ENCODE peak calls at places on chromosome 17, in five cellular contexts. One of them, this sample, is unnamed.

GRCh38 chr17:39139137-39139516 is 12.3 kb downstream of the PLXDC1 start:
- DNase-seq in HepG2: no peak
- DNase-seq in K562: no peak
- DNase-seq in SK-N-SH: no peak
- DNase-seq in HCT116: no peak
- DNase-seq in this sample: no peak

GRCh38 chr17:83057793-83058477 is 21.5 kb upstream of the METRNL start:
- DNase-seq in HCT116: no peak
- DNase-seq in SK-N-SH: peak
- DNase-seq in HepG2: no peak
- DNase-seq in K562: no peak
- DNase-seq in this sample: no peak

GRCh38 chr17:3672571-3672970 is 4.0 kb downstream of the EMC6 start:
- DNase-seq in K562: no peak
- DNase-seq in HepG2: no peak
- DNase-seq in SK-N-SH: no peak
- DNase-seq in HCT116: no peak
- DNase-seq in this sample: no peak

GRCh38 chr17:79746955-79747507 is 16.3 kb downstream of the ENPP7 start:
- DNase-seq in HCT116: no peak
- DNase-seq in K562: no peak
- DNase-seq in SK-N-SH: no peak
- DNase-seq in HepG2: no peak
- DNase-seq in this sample: no peak

GRCh38 chr17:46063239-46063638 is 64.2 kb downstream of the STH start:
- DNase-seq in SK-N-SH: no peak
- DNase-seq in HepG2: no peak
- DNase-seq in K562: no peak
- DNase-seq in HCT116: peak
- DNase-seq in this sample: no peak

GRCh38 chr17:36592711-36593321 is 1.1 kb downstream of the DHRS11 start:
- DNase-seq in SK-N-SH: no peak
- DNase-seq in HCT116: no peak
- DNase-seq in K562: peak
- DNase-seq in HepG2: peak
- DNase-seq in this sample: no peak

GRCh38 chr17:73697872-73698271 is 53.6 kb upstream of the SDK2 start:
- DNase-seq in SK-N-SH: no peak
- DNase-seq in HepG2: peak
- DNase-seq in HCT116: no peak
- DNase-seq in K562: no peak
- DNase-seq in this sample: peak

GRCh38 chr17:43880420-43880991 is 26.8 kb downstream of the MPP2 start:
- DNase-seq in HepG2: peak
- DNase-seq in K562: peak
- DNase-seq in HCT116: peak
- DNase-seq in SK-N-SH: peak
- DNase-seq in this sample: peak

GRCh38 chr17:74569392-74570003 is 2.2 kb upstream of the CD300H start:
- DNase-seq in K562: peak
- DNase-seq in HCT116: peak
- DNase-seq in SK-N-SH: no peak
- DNase-seq in HepG2: no peak
- DNase-seq in this sample: no peak

GRCh38 chr17:74525781-74526288 is 5.4 kb downstream of the CD300LB start:
- DNase-seq in K562: no peak
- DNase-seq in SK-N-SH: no peak
- DNase-seq in HepG2: no peak
- DNase-seq in HCT116: no peak
- DNase-seq in this sample: no peak

GRCh38 chr17:6471531-6472465 is 27.5 kb downstream of the PIMREG start:
- DNase-seq in HepG2: no peak
- DNase-seq in SK-N-SH: no peak
- DNase-seq in K562: no peak
- DNase-seq in HCT116: no peak
- DNase-seq in this sample: no peak

GRCh38 chr17:16463341-16464000 is 28.5 kb downstream of the LRRC75A start:
- DNase-seq in SK-N-SH: peak
- DNase-seq in K562: no peak
- DNase-seq in HepG2: no peak
- DNase-seq in HCT116: no peak
- DNase-seq in this sample: no peak

GRCh38 chr17:28711723-28712036 is at the start of gene PROCA1:
- DNase-seq in SK-N-SH: no peak
- DNase-seq in HCT116: no peak
- DNase-seq in HepG2: no peak
- DNase-seq in K562: peak
- DNase-seq in this sample: no peak

GRCh38 chr17:58156839-58157803 is 8.9 kb downstream of the OR4D1 start:
- DNase-seq in HepG2: no peak
- DNase-seq in HCT116: no peak
- DNase-seq in SK-N-SH: peak
- DNase-seq in K562: peak
- DNase-seq in this sample: no peak

GRCh38 chr17:5785343-5785742 is 201.0 kb upstream of the NLRP1 start:
- DNase-seq in HCT116: no peak
- DNase-seq in SK-N-SH: no peak
- DNase-seq in HepG2: no peak
- DNase-seq in K562: no peak
- DNase-seq in this sample: no peak

GRCh38 chr17:61635913-61636432 is 45.0 kb upstream of the NACA2 start:
- DNase-seq in SK-N-SH: peak
- DNase-seq in K562: peak
- DNase-seq in HCT116: peak
- DNase-seq in HepG2: peak
- DNase-seq in this sample: peak

GRCh38 chr17:34486781-34487180 is 92.6 kb upstream of the TMEM132E start:
- DNase-seq in K562: no peak
- DNase-seq in SK-N-SH: no peak
- DNase-seq in HCT116: no peak
- DNase-seq in HepG2: no peak
- DNase-seq in this sample: no peak

GRCh38 chr17:34485999-34486398 is 93.4 kb upstream of the TMEM132E start:
- DNase-seq in HepG2: no peak
- DNase-seq in K562: no peak
- DNase-seq in HCT116: no peak
- DNase-seq in SK-N-SH: no peak
- DNase-seq in this sample: no peak

GRCh38 chr17:34484193-34484733 is 95.1 kb upstream of the TMEM132E start:
- DNase-seq in K562: no peak
- DNase-seq in SK-N-SH: no peak
- DNase-seq in HepG2: no peak
- DNase-seq in HCT116: no peak
- DNase-seq in this sample: no peak

GRCh38 chr17:34487616-34488015 is 91.8 kb upstream of the TMEM132E start:
- DNase-seq in HepG2: no peak
- DNase-seq in K562: peak
- DNase-seq in SK-N-SH: peak
- DNase-seq in HCT116: no peak
- DNase-seq in this sample: no peak
- TF ChIP-seq JUND in HepG2: no peak
- TF ChIP-seq JUND in K562: no peak
- TF ChIP-seq JUND in SK-N-SH: no peak
- TF ChIP-seq JUND in HCT116: no peak
- TF ChIP-seq JUND in this sample: no peak

GRCh38 chr17:76381633-76382304 is 2.6 kb upstream of the SPHK1 start:
- DNase-seq in SK-N-SH: peak
- DNase-seq in HepG2: no peak
- DNase-seq in K562: no peak
- DNase-seq in HCT116: no peak
- DNase-seq in this sample: no peak
- TF ChIP-seq JUND in SK-N-SH: no peak
- TF ChIP-seq JUND in HepG2: no peak
- TF ChIP-seq JUND in K562: no peak
- TF ChIP-seq JUND in HCT116: no peak
- TF ChIP-seq JUND in this sample: no peak

GRCh38 chr17:80968602-80969029 is 23.0 kb upstream of the CHMP6 start:
- DNase-seq in HCT116: no peak
- DNase-seq in HepG2: no peak
- DNase-seq in K562: no peak
- DNase-seq in SK-N-SH: peak
- DNase-seq in this sample: no peak
- TF ChIP-seq JUND in HCT116: no peak
- TF ChIP-seq JUND in HepG2: no peak
- TF ChIP-seq JUND in K562: no peak
- TF ChIP-seq JUND in SK-N-SH: no peak
- TF ChIP-seq JUND in this sample: no peak

GRCh38 chr17:78122221-78122990 is 6.1 kb downstream of the TMC6 start:
- DNase-seq in K562: no peak
- DNase-seq in HCT116: no peak
- DNase-seq in SK-N-SH: no peak
- DNase-seq in HepG2: no peak
- DNase-seq in this sample: no peak
- TF ChIP-seq JUND in K562: no peak
- TF ChIP-seq JUND in HCT116: no peak
- TF ChIP-seq JUND in SK-N-SH: no peak
- TF ChIP-seq JUND in HepG2: no peak
- TF ChIP-seq JUND in this sample: no peak

DNA sequence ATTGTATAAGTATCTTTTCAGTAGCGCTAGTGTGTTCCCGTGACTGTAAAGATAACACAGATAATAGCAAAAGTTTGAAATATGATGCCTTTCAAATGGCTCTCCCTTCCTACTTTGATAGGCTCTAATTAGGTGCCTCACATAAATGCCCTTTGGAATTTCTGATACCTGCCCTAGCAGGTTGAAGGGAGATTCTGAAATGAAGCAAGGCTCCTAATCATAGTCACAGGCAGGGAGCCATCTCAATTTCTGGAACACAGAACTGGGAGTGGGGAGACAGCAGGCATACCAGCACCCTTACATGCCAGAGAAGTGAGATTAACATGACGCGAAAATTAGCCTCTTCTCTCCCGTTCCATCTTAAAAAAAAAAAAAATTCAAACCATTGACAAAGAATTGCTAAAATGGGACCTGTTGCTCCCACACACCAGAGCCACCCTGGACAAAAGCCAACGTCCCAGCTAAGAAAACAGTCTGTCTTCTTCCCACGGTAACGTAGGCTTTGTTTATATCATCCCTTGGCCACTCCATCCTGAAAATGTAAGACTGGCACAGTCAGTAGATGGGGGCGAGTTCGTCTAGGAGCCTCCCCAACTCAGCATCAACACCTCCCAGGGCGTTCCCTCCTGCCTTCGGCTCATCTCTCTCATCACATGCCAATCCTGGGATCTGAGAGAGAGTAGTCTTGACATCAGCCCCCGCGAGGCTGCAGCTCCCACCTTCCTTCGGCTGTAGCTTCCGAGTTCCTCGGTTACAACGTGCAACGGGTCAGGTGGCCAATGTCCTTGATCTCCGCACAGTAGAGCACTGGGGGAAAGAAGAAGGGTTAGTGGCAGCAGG is 1.1 kb downstream of the RNF227 start:
- DNase-seq in K562: no peak
- DNase-seq in SK-N-SH: no peak
- DNase-seq in HepG2: no peak
- DNase-seq in HCT116: no peak
- DNase-seq in this sample: no peak
- TF ChIP-seq JUND in K562: no peak
- TF ChIP-seq JUND in SK-N-SH: no peak
- TF ChIP-seq JUND in HepG2: no peak
- TF ChIP-seq JUND in HCT116: no peak
- TF ChIP-seq JUND in this sample: no peak

GRCh38 chr17:40360091-40360490 is 4.4 kb downstream of the GJD3 start:
- DNase-seq in K562: no peak
- DNase-seq in SK-N-SH: no peak
- DNase-seq in HCT116: no peak
- DNase-seq in HepG2: no peak
- DNase-seq in this sample: peak

GRCh38 chr17:40362696-40363479 is 1.6 kb downstream of the GJD3 start:
- DNase-seq in HCT116: peak
- DNase-seq in K562: peak
- DNase-seq in HepG2: peak
- DNase-seq in SK-N-SH: peak
- DNase-seq in this sample: peak

GRCh38 chr17:40361925-40362695 is 2.4 kb downstream of the GJD3 start:
- DNase-seq in SK-N-SH: peak
- DNase-seq in HCT116: no peak
- DNase-seq in HepG2: no peak
- DNase-seq in K562: no peak
- DNase-seq in this sample: no peak

GRCh38 chr17:40363480-40363838 is 1.1 kb downstream of the GJD3 start:
- DNase-seq in HepG2: no peak
- DNase-seq in K562: peak
- DNase-seq in HCT116: no peak
- DNase-seq in SK-N-SH: no peak
- DNase-seq in this sample: no peak

DNA sequence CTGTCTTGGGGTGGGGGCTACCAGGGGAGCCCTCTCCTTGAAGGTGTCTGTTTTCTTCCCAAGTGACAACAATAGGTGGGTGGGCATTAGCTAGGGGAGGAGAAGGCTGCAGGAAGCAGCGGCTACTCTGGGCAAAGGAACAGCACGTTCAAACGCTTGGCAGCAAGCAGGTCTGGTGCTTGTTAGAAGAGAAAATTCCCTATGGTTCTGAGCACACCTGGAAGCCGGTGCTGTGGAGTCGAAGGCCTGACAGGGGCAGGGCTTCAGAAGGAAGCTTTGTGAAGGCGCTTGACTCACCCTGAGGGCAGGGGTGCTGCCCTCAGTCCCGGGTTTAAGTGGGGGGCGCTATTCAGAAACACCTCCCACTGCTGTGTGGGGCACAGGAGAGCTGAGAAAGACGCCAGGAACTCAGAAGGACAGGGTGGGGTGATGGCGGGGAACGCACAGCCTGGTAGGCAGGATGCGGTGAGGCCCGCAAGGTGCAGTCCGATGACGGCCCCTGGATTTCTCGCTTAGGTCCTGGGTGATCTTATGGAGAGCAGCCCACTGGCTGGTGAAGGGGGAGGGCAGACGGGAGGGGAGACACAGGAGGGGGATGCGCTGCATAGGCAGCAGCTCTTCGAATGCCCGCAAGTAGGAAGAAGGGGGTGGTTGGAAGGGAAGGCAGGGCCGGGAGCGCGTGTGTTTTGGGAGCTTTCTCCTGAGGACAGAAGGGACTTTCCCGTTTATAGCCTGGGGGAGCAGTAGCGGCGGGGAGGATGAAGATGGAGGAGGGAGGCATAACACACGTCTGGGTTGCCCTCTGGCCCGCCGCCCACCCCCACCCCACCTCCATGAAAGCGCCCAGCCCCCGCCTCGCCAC is 3.2 kb downstream of the GJD3 start:
- DNase-seq in SK-N-SH: no peak
- DNase-seq in HepG2: no peak
- DNase-seq in HCT116: no peak
- DNase-seq in K562: no peak
- DNase-seq in this sample: no peak
- TF ChIP-seq JUND in SK-N-SH: no peak
- TF ChIP-seq JUND in HepG2: no peak
- TF ChIP-seq JUND in HCT116: no peak
- TF ChIP-seq JUND in K562: no peak
- TF ChIP-seq JUND in this sample: no peak

This sample was measured in T47D.